ENCODE peak calls at places on chromosomes 2 and 18, in six cellular contexts. One of them, this sample, is unnamed.

GRCh38 chr2:38107738-38108410 is 31.9 kb upstream of the CYP1B1 start:
- DNase-seq in esophagus squamous epithelium: no peak
- DNase-seq in aorta: no peak
- DNase-seq in AG04450: no peak
- DNase-seq in prostate gland: no peak
- DNase-seq in Peyer's patch: no peak
- DNase-seq in this sample: no peak

GRCh38 chr2:238922435-238922834 is 74.5 kb downstream of the TWIST2 start:
- DNase-seq in AG04450: no peak
- DNase-seq in Peyer's patch: peak; percentile 30
- DNase-seq in esophagus squamous epithelium: no peak
- DNase-seq in aorta: no peak
- DNase-seq in prostate gland: no peak
- DNase-seq in this sample: no peak

GRCh38 chr18:44723366-44723765 is 42.7 kb downstream of the SETBP1 start:
- DNase-seq in Peyer's patch: no peak
- DNase-seq in prostate gland: no peak
- DNase-seq in aorta: no peak
- DNase-seq in esophagus squamous epithelium: no peak
- DNase-seq in AG04450: no peak
- DNase-seq in this sample: no peak

GRCh38 chr2:132460781-132461180 is 44.2 kb downstream of the GPR39 start:
- DNase-seq in AG04450: no peak
- DNase-seq in aorta: no peak
- DNase-seq in esophagus squamous epithelium: no peak
- DNase-seq in prostate gland: no peak
- DNase-seq in Peyer's patch: no peak
- DNase-seq in this sample: no peak

GRCh38 chr2:235992024-235992423 is 176.2 kb downstream of the GBX2 start:
- DNase-seq in aorta: no peak
- DNase-seq in Peyer's patch: no peak
- DNase-seq in AG04450: no peak
- DNase-seq in prostate gland: no peak
- DNase-seq in esophagus squamous epithelium: no peak
- DNase-seq in this sample: no peak

GRCh38 chr2:133810559-133810958 is 242.3 kb upstream of the NCKAP5 start:
- DNase-seq in AG04450: no peak
- DNase-seq in esophagus squamous epithelium: no peak
- DNase-seq in aorta: no peak
- DNase-seq in prostate gland: no peak
- DNase-seq in Peyer's patch: no peak
- DNase-seq in this sample: no peak

GRCh38 chr2:32647180-32647651 is 19.4 kb downstream of the TTC27 start:
- DNase-seq in AG04450: peak; percentile 39
- DNase-seq in prostate gland: no peak
- DNase-seq in Peyer's patch: no peak
- DNase-seq in aorta: no peak
- DNase-seq in esophagus squamous epithelium: no peak
- DNase-seq in this sample: no peak

GRCh38 chr2:231612199-231613053 is 19.8 kb downstream of the TEX44 start:
- DNase-seq in aorta: peak; percentile 96
- DNase-seq in AG04450: peak; percentile 84
- DNase-seq in Peyer's patch: peak; percentile 94
- DNase-seq in esophagus squamous epithelium: peak; percentile 68
- DNase-seq in prostate gland: peak; percentile 92
- DNase-seq in this sample: peak; percentile 87

GRCh38 chr18:59172664-59173249 is 33.1 kb downstream of the SEC11C start:
- DNase-seq in AG04450: no peak
- DNase-seq in prostate gland: no peak
- DNase-seq in esophagus squamous epithelium: no peak
- DNase-seq in aorta: no peak
- DNase-seq in Peyer's patch: no peak
- DNase-seq in this sample: no peak

GRCh38 chr2:26940001-26940400 is 30.4 kb upstream of the MAPRE3 start:
- DNase-seq in prostate gland: no peak
- DNase-seq in AG04450: no peak
- DNase-seq in Peyer's patch: no peak
- DNase-seq in aorta: no peak
- DNase-seq in esophagus squamous epithelium: no peak
- DNase-seq in this sample: no peak

GRCh38 chr2:190540048-190540447 is 5.5 kb upstream of the NEMP2 start:
- DNase-seq in aorta: no peak
- DNase-seq in AG04450: no peak
- DNase-seq in esophagus squamous epithelium: no peak
- DNase-seq in Peyer's patch: no peak
- DNase-seq in prostate gland: no peak
- DNase-seq in this sample: no peak

GRCh38 chr18:59419386-59419785 is 60.3 kb upstream of the LMAN1 start:
- DNase-seq in AG04450: peak; percentile 15
- DNase-seq in Peyer's patch: no peak
- DNase-seq in esophagus squamous epithelium: no peak
- DNase-seq in aorta: no peak
- DNase-seq in prostate gland: no peak
- DNase-seq in this sample: no peak

GRCh38 chr2:19140463-19141208 is 217.8 kb downstream of the OSR1 start:
- DNase-seq in prostate gland: peak; percentile 53
- DNase-seq in Peyer's patch: no peak
- DNase-seq in AG04450: peak; percentile 80
- DNase-seq in esophagus squamous epithelium: no peak
- DNase-seq in aorta: no peak
- DNase-seq in this sample: peak; percentile 91

GRCh38 chr2:152558174-152559091 is 158.8 kb downstream of the PRPF40A start:
- DNase-seq in AG04450: peak; percentile 72
- DNase-seq in prostate gland: no peak
- DNase-seq in esophagus squamous epithelium: no peak
- DNase-seq in aorta: no peak
- DNase-seq in Peyer's patch: no peak
- DNase-seq in this sample: no peak

GRCh38 chr18:42413870-42414269 is 458.8 kb downstream of the PIK3C3 start:
- DNase-seq in prostate gland: no peak
- DNase-seq in esophagus squamous epithelium: no peak
- DNase-seq in aorta: no peak
- DNase-seq in Peyer's patch: no peak
- DNase-seq in AG04450: no peak
- DNase-seq in this sample: no peak

GRCh38 chr18:76953186-76953982 is 131.0 kb downstream of the ZNF236 start:
- DNase-seq in prostate gland: peak; percentile 91
- DNase-seq in esophagus squamous epithelium: no peak
- DNase-seq in aorta: peak; percentile 73
- DNase-seq in Peyer's patch: no peak
- DNase-seq in AG04450: no peak
- DNase-seq in this sample: no peak

GRCh38 chr2:174632847-174633620 is 35.4 kb upstream of the WIPF1 start:
- DNase-seq in prostate gland: no peak
- DNase-seq in esophagus squamous epithelium: no peak
- DNase-seq in AG04450: no peak
- DNase-seq in aorta: no peak
- DNase-seq in Peyer's patch: no peak
- DNase-seq in this sample: no peak

GRCh38 chr2:164538250-164538866 is 82.9 kb downstream of the GRB14 start:
- DNase-seq in aorta: no peak
- DNase-seq in esophagus squamous epithelium: no peak
- DNase-seq in prostate gland: no peak
- DNase-seq in Peyer's patch: no peak
- DNase-seq in AG04450: no peak
- DNase-seq in this sample: peak; percentile 42

GRCh38 chr2:207227062-207227748 is 61.5 kb upstream of the KLF7 start:
- DNase-seq in Peyer's patch: no peak
- DNase-seq in aorta: no peak
- DNase-seq in AG04450: no peak
- DNase-seq in esophagus squamous epithelium: no peak
- DNase-seq in prostate gland: no peak
- DNase-seq in this sample: no peak

GRCh38 chr2:119857742-119858141 is 98.0 kb downstream of the PTPN4 start:
- DNase-seq in Peyer's patch: no peak
- DNase-seq in esophagus squamous epithelium: no peak
- DNase-seq in prostate gland: no peak
- DNase-seq in aorta: no peak
- DNase-seq in AG04450: no peak
- DNase-seq in this sample: no peak

GRCh38 chr2:112061299-112061698 is 6.2 kb downstream of the TMEM87B start:
- DNase-seq in AG04450: no peak
- DNase-seq in aorta: no peak
- DNase-seq in esophagus squamous epithelium: no peak
- DNase-seq in prostate gland: no peak
- DNase-seq in Peyer's patch: no peak
- DNase-seq in this sample: no peak

GRCh38 chr18:25351773-25352628 is at the start of gene ZNF521:
- DNase-seq in prostate gland: peak; percentile 72
- DNase-seq in aorta: peak; percentile 80
- DNase-seq in esophagus squamous epithelium: peak; percentile 11
- DNase-seq in AG04450: peak; percentile 59
- DNase-seq in Peyer's patch: peak; percentile 76
- DNase-seq in this sample: peak; percentile 55

GRCh38 chr2:212975333-212975732 is 176.1 kb downstream of the IKZF2 start:
- DNase-seq in esophagus squamous epithelium: no peak
- DNase-seq in prostate gland: no peak
- DNase-seq in AG04450: no peak
- DNase-seq in aorta: no peak
- DNase-seq in Peyer's patch: no peak
- DNase-seq in this sample: no peak

GRCh38 chr2:132670104-132670960 is at the start of gene LYPD1:
- DNase-seq in esophagus squamous epithelium: no peak
- DNase-seq in prostate gland: no peak
- DNase-seq in Peyer's patch: no peak
- DNase-seq in aorta: no peak
- DNase-seq in AG04450: no peak
- DNase-seq in this sample: peak; percentile 55

GRCh38 chr18:40962784-40963183 is 992.2 kb upstream of the PIK3C3 start:
- DNase-seq in esophagus squamous epithelium: no peak
- DNase-seq in AG04450: no peak
- DNase-seq in prostate gland: no peak
- DNase-seq in aorta: no peak
- DNase-seq in Peyer's patch: no peak
- DNase-seq in this sample: no peak

GRCh38 chr2:194104687-194105086 is 1552.3 kb upstream of the SLC39A10 start:
- DNase-seq in aorta: no peak
- DNase-seq in prostate gland: no peak
- DNase-seq in AG04450: no peak
- DNase-seq in esophagus squamous epithelium: no peak
- DNase-seq in Peyer's patch: no peak
- DNase-seq in this sample: no peak

GRCh38 chr2:182950546-182950945 is 84.1 kb upstream of the FRZB start:
- DNase-seq in esophagus squamous epithelium: no peak
- DNase-seq in aorta: no peak
- DNase-seq in Peyer's patch: no peak
- DNase-seq in AG04450: no peak
- DNase-seq in prostate gland: no peak
- DNase-seq in this sample: no peak

GRCh38 chr2:52404866-52405265 is 1362.7 kb upstream of the CHAC2 start:
- DNase-seq in aorta: no peak
- DNase-seq in prostate gland: no peak
- DNase-seq in Peyer's patch: no peak
- DNase-seq in AG04450: no peak
- DNase-seq in esophagus squamous epithelium: no peak
- DNase-seq in this sample: no peak

GRCh38 chr18:70085641-70086040 is 119.8 kb downstream of the RTTN start:
- DNase-seq in Peyer's patch: no peak
- DNase-seq in aorta: no peak
- DNase-seq in esophagus squamous epithelium: no peak
- DNase-seq in AG04450: no peak
- DNase-seq in prostate gland: no peak
- DNase-seq in this sample: no peak

GRCh38 chr2:172253190-172254052 is 150.7 kb upstream of the DLX2 start:
- DNase-seq in esophagus squamous epithelium: no peak
- DNase-seq in Peyer's patch: peak; percentile 68
- DNase-seq in AG04450: peak; percentile 99
- DNase-seq in aorta: peak; percentile 55
- DNase-seq in prostate gland: peak; percentile 33
- DNase-seq in this sample: no peak

GRCh38 chr2:40363631-40364030 is 88.3 kb downstream of the SLC8A1 start:
- DNase-seq in AG04450: no peak
- DNase-seq in prostate gland: no peak
- DNase-seq in esophagus squamous epithelium: no peak
- DNase-seq in Peyer's patch: no peak
- DNase-seq in aorta: no peak
- DNase-seq in this sample: no peak
- H3K4me3 ChIP-seq in AG04450: no peak overlapping the region
- H3K4me3 ChIP-seq in prostate gland: no peak overlapping the region
- H3K4me3 ChIP-seq in esophagus squamous epithelium: peak overlapping the region; percentile 39
- H3K4me3 ChIP-seq in Peyer's patch: no peak overlapping the region
- H3K4me3 ChIP-seq in aorta: no peak overlapping the region
- H3K4me3 ChIP-seq in this sample: no peak overlapping the region

DNA sequence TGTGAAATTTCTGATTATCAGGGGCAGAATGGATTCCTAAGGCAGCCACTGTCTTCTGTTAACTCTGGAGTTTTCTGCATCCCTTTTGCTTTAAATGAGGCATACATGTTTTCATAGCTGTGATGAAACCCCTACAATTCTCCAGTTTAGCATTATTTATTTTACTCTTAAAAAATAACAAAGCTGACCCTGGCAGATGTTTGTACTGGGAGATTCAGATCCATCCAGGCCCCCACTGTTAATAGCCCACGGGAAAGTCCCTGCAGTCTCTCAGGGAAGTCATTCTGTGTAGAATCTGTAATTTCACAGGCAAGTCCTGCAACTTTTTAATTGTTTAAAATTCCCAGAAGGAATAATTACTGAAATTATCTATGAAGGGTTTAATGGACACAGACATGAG is 343 bp upstream of the SULT1C4 start:
- DNase-seq in prostate gland: no peak
- DNase-seq in Peyer's patch: no peak
- DNase-seq in AG04450: peak; percentile 66
- DNase-seq in aorta: no peak
- DNase-seq in esophagus squamous epithelium: no peak
- DNase-seq in this sample: no peak
- H3K4me3 ChIP-seq in prostate gland: peak overlapping the region; percentile 13
- H3K4me3 ChIP-seq in Peyer's patch: no peak overlapping the region
- H3K4me3 ChIP-seq in AG04450: no peak overlapping the region
- H3K4me3 ChIP-seq in aorta: no peak overlapping the region
- H3K4me3 ChIP-seq in esophagus squamous epithelium: peak overlapping the region; percentile 56
- H3K4me3 ChIP-seq in this sample: peak overlapping the region; percentile 7

GRCh38 chr2:241560883-241561474 is 2.4 kb downstream of the BOK start:
- DNase-seq in Peyer's patch: no peak
- DNase-seq in AG04450: no peak
- DNase-seq in esophagus squamous epithelium: no peak
- DNase-seq in prostate gland: peak; percentile 40
- DNase-seq in aorta: no peak
- DNase-seq in this sample: no peak
- H3K4me3 ChIP-seq in Peyer's patch: no peak overlapping the region
- H3K4me3 ChIP-seq in AG04450: peak overlapping the region; percentile 68
- H3K4me3 ChIP-seq in esophagus squamous epithelium: peak overlapping the region; percentile 84
- H3K4me3 ChIP-seq in prostate gland: no peak overlapping the region
- H3K4me3 ChIP-seq in aorta: no peak overlapping the region
- H3K4me3 ChIP-seq in this sample: no peak overlapping the region

DNA sequence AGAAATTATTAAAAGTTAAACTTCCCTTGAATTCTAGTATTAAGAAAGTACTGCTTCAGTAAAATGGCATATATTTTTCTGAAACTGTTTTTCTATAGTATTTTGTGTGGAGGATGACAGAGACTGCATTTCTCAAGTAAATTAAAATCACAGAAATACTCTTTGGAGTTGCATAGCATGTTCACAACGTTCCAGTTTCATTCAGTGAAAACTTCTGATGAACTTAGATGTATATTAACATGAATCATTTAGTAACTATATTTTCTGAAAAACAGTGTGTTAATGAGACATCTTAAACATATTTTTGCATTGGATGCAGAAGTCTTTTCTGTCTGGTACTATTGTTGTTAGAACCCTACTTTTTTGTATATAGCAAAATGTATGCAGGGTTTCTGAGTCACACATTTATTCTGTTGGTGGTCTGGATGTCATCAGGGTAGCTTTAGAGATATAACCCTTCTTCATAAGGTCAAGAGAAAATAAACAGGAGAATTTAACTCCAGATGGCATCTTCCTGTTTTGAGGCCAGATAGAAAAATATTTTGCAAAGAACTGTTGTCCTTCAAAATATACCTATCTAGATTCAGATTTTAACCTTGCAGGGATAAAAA is 5.1 kb downstream of the COL3A1 start:
- DNase-seq in esophagus squamous epithelium: no peak
- DNase-seq in aorta: no peak
- DNase-seq in prostate gland: no peak
- DNase-seq in AG04450: no peak
- DNase-seq in Peyer's patch: no peak
- DNase-seq in this sample: no peak
- H3K4me3 ChIP-seq in esophagus squamous epithelium: peak overlapping the region; percentile 58
- H3K4me3 ChIP-seq in aorta: peak overlapping the region; percentile 26
- H3K4me3 ChIP-seq in prostate gland: no peak overlapping the region
- H3K4me3 ChIP-seq in AG04450: peak overlapping the region; percentile 69
- H3K4me3 ChIP-seq in Peyer's patch: no peak overlapping the region
- H3K4me3 ChIP-seq in this sample: no peak overlapping the region